ENCODE peak calls at places on chromosomes 5 and 9, in eight cellular contexts. A is H9, R is transverse colon, W is T-helper 1 cell, O is germinal center, Q is HS-27A, D is HCEC 1CT, L is PC-3. M is an unnamed sample.

GRCh38 chr9:71758785-71759184 is 9.5 kb downstream of the CEMIP2 start:
- DNase-seq in A (no peak), R (no peak), W (no peak), O (no peak), Q (no peak), D (peak), L (peak), M (no peak)

GRCh38 chr9:105173306-105173705 is 71.1 kb upstream of the SLC44A1 start:
- DNase-seq in A (peak), R (no peak), W (no peak), O (no peak), Q (no peak), D (no peak), L (no peak), M (no peak)

GRCh38 chr5:122492675-122493074 is 180.6 kb downstream of the SNCAIP start:
- DNase-seq in A (no peak), R (no peak), W (no peak), O (no peak), Q (no peak), D (peak), L (peak), M (no peak)

GRCh38 chr5:145347026-145347616 is 488.0 kb downstream of the PRELID2 start:
- DNase-seq in A (no peak), R (no peak), W (no peak), O (no peak), Q (peak), D (peak), L (peak), M (peak)

GRCh38 chr5:150578781-150579461 is 61.5 kb upstream of the SYNPO start:
- DNase-seq in A (no peak), R (no peak), W (no peak), O (no peak), Q (no peak), D (no peak), L (no peak), M (no peak)

GRCh38 chr9:37449877-37450632 is 15.2 kb downstream of the ZBTB5 start:
- DNase-seq in A (no peak), R (no peak), W (no peak), O (no peak), Q (no peak), D (no peak), L (no peak), M (peak)

GRCh38 chr5:140303987-140304386 is 1.1 kb upstream of the PFDN1 start:
- DNase-seq in A (no peak), R (no peak), W (no peak), O (no peak), Q (no peak), D (no peak), L (no peak), M (no peak)

GRCh38 chr5:68458416-68458815 is 242.9 kb downstream of the PIK3R1 start:
- DNase-seq in A (no peak), R (no peak), W (no peak), O (no peak), Q (no peak), D (no peak), L (no peak), M (no peak)

GRCh38 chr5:157596449-157596848 is 20.9 kb upstream of the ADAM19 start:
- DNase-seq in A (no peak), R (peak), W (no peak), O (peak), Q (no peak), D (no peak), L (no peak), M (no peak)

GRCh38 chr9:107172160-107172978 is 110.7 kb upstream of the RAD23B start:
- DNase-seq in A (peak), R (peak), W (peak), O (peak), Q (peak), D (peak), L (peak), M (peak)

GRCh38 chr5:66741394-66741793 is 145.2 kb downstream of the MAST4 start:
- DNase-seq in A (no peak), R (peak), W (no peak), O (no peak), Q (no peak), D (no peak), L (peak), M (no peak)

GRCh38 chr9:129320575-129321311 is 142.7 kb upstream of the IER5L start:
- DNase-seq in A (peak), R (peak), W (peak), O (peak), Q (no peak), D (peak), L (peak), M (peak)

GRCh38 chr9:102185962-102186361 is 447.5 kb upstream of the GRIN3A start:
- DNase-seq in A (no peak), R (no peak), W (no peak), O (no peak), Q (no peak), D (no peak), L (no peak), M (no peak)

GRCh38 chr5:54845567-54845941 is 139.8 kb downstream of the ESM1 start:
- DNase-seq in A (no peak), R (no peak), W (no peak), O (no peak), Q (no peak), D (peak), L (peak), M (no peak)

GRCh38 chr5:91641730-91642350 is 258.7 kb upstream of the ARRDC3 start:
- DNase-seq in A (no peak), R (no peak), W (no peak), O (peak), Q (peak), D (peak), L (peak), M (peak)

GRCh38 chr5:62305358-62305714 is 670 bp upstream of the KIF2A start:
- DNase-seq in A (no peak), R (no peak), W (no peak), O (no peak), Q (no peak), D (no peak), L (no peak), M (no peak)

GRCh38 chr9:121660876-121661275 is 9.4 kb downstream of the DAB2IP start:
- DNase-seq in A (no peak), R (no peak), W (no peak), O (no peak), Q (no peak), D (no peak), L (no peak), M (no peak)

GRCh38 chr5:177542816-177543472 is 11.4 kb downstream of the FAM193B start:
- DNase-seq in A (no peak), R (no peak), W (no peak), O (no peak), Q (no peak), D (no peak), L (no peak), M (no peak)

GRCh38 chr5:171318026-171318425 is 9.0 kb downstream of the TLX3 start:
- DNase-seq in A (peak), R (no peak), W (no peak), O (no peak), Q (no peak), D (no peak), L (no peak), M (no peak)

GRCh38 chr9:5013379-5013778 is 28.3 kb downstream of the JAK2 start:
- DNase-seq in A (no peak), R (no peak), W (no peak), O (no peak), Q (no peak), D (no peak), L (no peak), M (no peak)

GRCh38 chr5:60487885-60488425 is 212.0 kb downstream of the DEPDC1B start:
- DNase-seq in A (no peak), R (peak), W (no peak), O (no peak), Q (no peak), D (no peak), L (peak), M (no peak)

GRCh38 chr5:155727512-155728145 is 599.3 kb upstream of the SGCD start:
- DNase-seq in A (peak), R (no peak), W (no peak), O (no peak), Q (no peak), D (no peak), L (no peak), M (peak)

GRCh38 chr9:112080831-112081542 is 94.1 kb downstream of the SUSD1 start:
- DNase-seq in A (no peak), R (no peak), W (no peak), O (no peak), Q (no peak), D (no peak), L (no peak), M (no peak)

GRCh38 chr5:111385970-111386831 is 126.1 kb downstream of the STARD4 start:
- DNase-seq in A (no peak), R (no peak), W (no peak), O (no peak), Q (no peak), D (no peak), L (no peak), M (no peak)

GRCh38 chr5:113217619-113218184 is 217.1 kb downstream of the TSSK1B start:
- DNase-seq in A (no peak), R (no peak), W (no peak), O (no peak), Q (no peak), D (no peak), L (no peak), M (no peak)

GRCh38 chr5:113089653-113090335 is 113.2 kb downstream of the DCP2 start:
- DNase-seq in A (no peak), R (no peak), W (no peak), O (no peak), Q (no peak), D (no peak), L (no peak), M (no peak)

GRCh38 chr5:173413476-173413982 is 85.3 kb upstream of the STC2 start:
- DNase-seq in A (no peak), R (no peak), W (no peak), O (no peak), Q (no peak), D (no peak), L (no peak), M (no peak)

GRCh38 chr9:110588296-110588695 is 8.8 kb upstream of the SVEP1 start:
- DNase-seq in A (no peak), R (no peak), W (no peak), O (no peak), Q (no peak), D (no peak), L (no peak), M (no peak)

GRCh38 chr5:39224196-39224754 is 4.9 kb upstream of the FYB1 start:
- DNase-seq in A (no peak), R (peak), W (no peak), O (no peak), Q (no peak), D (peak), L (peak), M (no peak)

GRCh38 chr9:128162215-128163026 is 2.4 kb downstream of the BBLN start:
- DNase-seq in A (no peak), R (no peak), W (no peak), O (no peak), Q (no peak), D (no peak), L (peak), M (no peak)

GRCh38 chr5:113612060-113612496 is 98.6 kb downstream of the YTHDC2 start:
- DNase-seq in A (no peak), R (no peak), W (no peak), O (peak), Q (no peak), D (peak), L (peak), M (peak)

GRCh38 chr5:62322484-62322883 is 16.5 kb downstream of the KIF2A start:
- DNase-seq in A (no peak), R (no peak), W (no peak), O (no peak), Q (no peak), D (no peak), L (no peak), M (no peak)

GRCh38 chr5:150662731-150663516 is 1.9 kb downstream of the MYOZ3 start:
- DNase-seq in A (no peak), R (no peak), W (no peak), O (no peak), Q (no peak), D (no peak), L (no peak), M (no peak)

GRCh38 chr5:72818866-72819534 is 2.5 kb downstream of the TNPO1 start:
- DNase-seq in A (peak), R (peak), W (peak), O (peak), Q (no peak), D (peak), L (peak), M (peak)

GRCh38 chr9:131037336-131038255 is 28.6 kb downstream of the LAMC3 start:
- DNase-seq in A (no peak), R (no peak), W (no peak), O (no peak), Q (no peak), D (no peak), L (no peak), M (no peak)

GRCh38 chr5:140113180-140113698 is 670 bp upstream of the PURA start:
- DNase-seq in A (peak), R (peak), W (peak), O (peak), Q (no peak), D (no peak), L (no peak), M (no peak)